ENCODE peak calls at places on chromosomes 11 and 22, in six cellular contexts. J, M, T, A, N and I are unnamed samples.

GRCh38 chr11:97506360-97506759 is 1116.5 kb downstream of the JRKL start:
- DNase-seq in J (no peak), A (no peak), N (no peak), M (no peak), T (no peak), I (no peak)

GRCh38 chr11:126489791-126490190 is 134.3 kb downstream of the ST3GAL4 start:
- DNase-seq in N (no peak), J (no peak), T (no peak), M (no peak), A (no peak), I (peak)

GRCh38 chr11:127330044-127330443 is 329.5 kb upstream of the KIRREL3 start:
- DNase-seq in N (no peak), J (no peak), A (no peak), T (no peak), M (no peak), I (no peak)

GRCh38 chr11:11579012-11579755 is 42.6 kb downstream of the GALNT18 start:
- DNase-seq in M (no peak), J (no peak), N (no peak), T (no peak), A (no peak), I (peak)

GRCh38 chr11:2774173-2775082 is 74.6 kb upstream of the KCNQ1OT1 start:
- DNase-seq in M (no peak), T (peak), A (no peak), J (no peak), N (no peak), I (no peak)

GRCh38 chr22:46846154-46846831 is 83.8 kb downstream of the TBC1D22A start:
- DNase-seq in A (no peak), N (no peak), M (no peak), T (no peak), J (no peak), I (peak)

GRCh38 chr11:12001152-12001551 is 7.3 kb downstream of the DKK3 start:
- DNase-seq in A (no peak), M (no peak), T (no peak), N (no peak), J (no peak), I (no peak)

GRCh38 chr11:2664886-2665746 is 34.7 kb downstream of the KCNQ1OT1 start:
- DNase-seq in M (no peak), A (no peak), N (no peak), T (no peak), J (no peak), I (no peak)

GRCh38 chr11:9160166-9160565 is 68.8 kb upstream of the SCUBE2 start:
- DNase-seq in M (no peak), N (no peak), A (peak), T (no peak), J (no peak), I (no peak)

GRCh38 chr11:61820174-61820573 is 3.4 kb upstream of the FADS1 start:
- DNase-seq in J (no peak), M (no peak), T (no peak), A (no peak), N (no peak), I (no peak)

GRCh38 chr22:46769191-46769675 is 6.8 kb downstream of the TBC1D22A start:
- DNase-seq in J (no peak), M (no peak), N (peak), A (no peak), T (no peak), I (peak)

GRCh38 chr11:69217276-69218105 is 61.8 kb downstream of the SMIM38 start:
- DNase-seq in J (no peak), M (no peak), T (no peak), N (no peak), A (no peak), I (no peak)